ENCODE peak calls at places on chromosomes 13 and 19, in seven cellular contexts. K is K562, C is A549, W is HepG2, R is SK-N-SH, H is HCT116, S is H1. T is an unnamed sample. For H3K4me1, the result is how much of the 10 kb centered on the place peaks cover.

GRCh38 chr13:66926200-66926850 is 303.8 kb downstream of the PCDH9 start:
- DNase-seq in K (no peak), C (no peak), W (no peak), R (no peak), H (no peak), S (no peak), T (no peak)

GRCh38 chr19:28632357-28633076 is 580.4 kb downstream of the UQCRFS1 start:
- DNase-seq in K (no peak), C (no peak), W (no peak), R (no peak), H (no peak), S (no peak), T (no peak)

GRCh38 chr13:97256343-97256783 is 34.2 kb downstream of the MBNL2 start:
- DNase-seq in K (peak), C (peak), W (peak), R (no peak), H (peak), S (no peak), T (peak)

GRCh38 chr19:958967-959685 is 25.0 kb upstream of the WDR18 start:
- DNase-seq in K (peak), C (peak), W (peak), R (no peak), H (peak), S (no peak), T (no peak)

GRCh38 chr19:39265321-39265916 is 2.8 kb upstream of the IFNL2 start:
- DNase-seq in K (peak), C (no peak), W (no peak), R (no peak), H (no peak), S (peak), T (no peak)

GRCh38 chr19:34430738-34431625 is 2.8 kb downstream of the UBA2 start:
- DNase-seq in K (peak), C (peak), W (peak), R (peak), H (peak), S (no peak), T (peak)

GRCh38 chr13:49664606-49665005 is 26.7 kb downstream of the EBPL start:
- DNase-seq in K (no peak), C (no peak), W (no peak), R (no peak), H (no peak), S (no peak), T (no peak)

GRCh38 chr13:20492641-20493040 is 33.0 kb downstream of the CRYL1 start:
- DNase-seq in K (peak), C (peak), W (peak), R (no peak), H (peak), S (peak), T (peak)

GRCh38 chr13:85638815-85639393 is 160.3 kb downstream of the SLITRK6 start:
- DNase-seq in K (no peak), C (no peak), W (no peak), R (no peak), H (no peak), S (no peak), T (no peak)

GRCh38 chr13:100811906-100812305 is 137.3 kb upstream of the TMTC4 start:
- DNase-seq in K (no peak), C (no peak), W (no peak), R (no peak), H (no peak), S (no peak), T (no peak)

GRCh38 chr13:33918199-33918932 is 100.4 kb downstream of the RFC3 start:
- DNase-seq in K (no peak), C (no peak), W (no peak), R (no peak), H (no peak), S (no peak), T (peak)

GRCh38 chr13:41678320-41678719 is 221.0 kb downstream of the RGCC start:
- DNase-seq in K (no peak), C (no peak), W (no peak), R (no peak), H (no peak), S (no peak), T (no peak)

GRCh38 chr13:51584731-51585191 is 499 bp downstream of the WDFY2 start:
- DNase-seq in K (peak), C (peak), W (peak), R (peak), H (peak), S (peak), T (no peak)

GRCh38 chr13:62910541-62910940 is 1494.9 kb upstream of the PCDH20 start:
- DNase-seq in K (no peak), C (no peak), W (no peak), R (no peak), H (no peak), S (no peak), T (no peak)

GRCh38 chr19:18675779-18676178 is 7.7 kb upstream of the CRTC1 start:
- DNase-seq in K (peak), C (no peak), W (no peak), R (no peak), H (peak), S (peak), T (no peak)

GRCh38 chr13:45178349-45179142 is 22.3 kb downstream of the KCTD4 start:
- DNase-seq in K (no peak), C (no peak), W (peak), R (no peak), H (no peak), S (no peak), T (peak)

GRCh38 chr13:24670927-24671326 is 9.3 kb upstream of the ATP12A start:
- DNase-seq in K (peak), C (peak), W (no peak), R (peak), H (peak), S (no peak), T (no peak)

GRCh38 chr13:35552172-35552844 is 75.8 kb upstream of the MAB21L1 start:
- DNase-seq in K (no peak), C (no peak), W (no peak), R (no peak), H (no peak), S (no peak), T (peak)

GRCh38 chr19:18291590-18292459 is 10.4 kb upstream of the JUND start:
- DNase-seq in K (peak), C (peak), W (peak), R (peak), H (no peak), S (peak), T (peak)

GRCh38 chr19:12665281-12665573 is 1.3 kb downstream of the MAN2B1 start:
- DNase-seq in K (no peak), C (no peak), W (no peak), R (no peak), H (no peak), S (no peak), T (no peak)

GRCh38 chr13:24218977-24219376 is 58.5 kb downstream of the SPATA13 start:
- DNase-seq in K (no peak), C (no peak), W (no peak), R (no peak), H (no peak), S (no peak), T (no peak)

GRCh38 chr19:42066075-42066754 is 3.8 kb downstream of the GRIK5 start:
- DNase-seq in K (peak), C (no peak), W (no peak), R (peak), H (no peak), S (peak), T (no peak)

GRCh38 chr13:111530137-111530536 is 209.7 kb downstream of the TEX29 start:
- DNase-seq in K (no peak), C (no peak), W (no peak), R (no peak), H (no peak), S (no peak), T (no peak)

GRCh38 chr19:57642396-57643046 is 9.6 kb downstream of the ZNF211 start:
- DNase-seq in K (no peak), C (no peak), W (no peak), R (no peak), H (no peak), S (no peak), T (no peak)

GRCh38 chr19:41850381-41850780 is 5.5 kb downstream of the DMRTC2 start:
- DNase-seq in K (no peak), C (no peak), W (no peak), R (no peak), H (no peak), S (no peak), T (no peak)

GRCh38 chr13:110392510-110393233 is 85.6 kb downstream of the COL4A2 start:
- DNase-seq in K (no peak), C (no peak), W (no peak), R (peak), H (no peak), S (no peak), T (peak)

GRCh38 chr19:30450101-30450500 is 77.9 kb downstream of the ZNF536 start:
- DNase-seq in K (no peak), C (no peak), W (no peak), R (peak), H (no peak), S (no peak), T (no peak)

GRCh38 chr13:109412232-109412935 is 374.0 kb downstream of the IRS2 start:
- DNase-seq in K (no peak), C (peak), W (no peak), R (peak), H (peak), S (peak), T (peak)

GRCh38 chr13:100872761-100873160 is 198.2 kb upstream of the TMTC4 start:
- DNase-seq in K (no peak), C (no peak), W (no peak), R (no peak), H (no peak), S (no peak), T (no peak)

GRCh38 chr13:20160346-20161274 is at the start of gene GJA3:
- DNase-seq in K (peak), C (peak), W (no peak), R (peak), H (no peak), S (peak), T (no peak)

GRCh38 chr13:62293081-62293480 is 877.4 kb upstream of the PCDH20 start:
- DNase-seq in K (no peak), C (no peak), W (no peak), R (no peak), H (no peak), S (no peak), T (no peak)

GRCh38 chr19:37977992-37978391 is 71.0 kb downstream of the SIPA1L3 start:
- DNase-seq in K (no peak), C (no peak), W (no peak), R (no peak), H (no peak), S (no peak), T (peak)

GRCh38 chr19:43765109-43765876 is 10.5 kb upstream of the SMG9 start:
- DNase-seq in K (peak), C (peak), W (peak), R (no peak), H (peak), S (no peak), T (peak)

GRCh38 chr13:33323766-33324525 is 38.4 kb upstream of the STARD13 start:
- DNase-seq in K (no peak), C (no peak), W (no peak), R (no peak), H (no peak), S (no peak), T (no peak)

GRCh38 chr13:45297456-45298205 is 43.4 kb downstream of the TPT1 start:
- DNase-seq in K (no peak), C (no peak), W (no peak), R (no peak), H (no peak), S (no peak), T (no peak)

GRCh38 chr13:38180670-38181069 is 169.0 kb upstream of the UFM1 start:
- DNase-seq in K (no peak), C (no peak), W (no peak), R (no peak), H (no peak), S (no peak), T (no peak)

GRCh38 chr13:63586467-63586866 is 2170.8 kb upstream of the PCDH20 start:
- DNase-seq in K (no peak), C (no peak), W (no peak), R (no peak), H (no peak), S (no peak), T (no peak)

DNA sequence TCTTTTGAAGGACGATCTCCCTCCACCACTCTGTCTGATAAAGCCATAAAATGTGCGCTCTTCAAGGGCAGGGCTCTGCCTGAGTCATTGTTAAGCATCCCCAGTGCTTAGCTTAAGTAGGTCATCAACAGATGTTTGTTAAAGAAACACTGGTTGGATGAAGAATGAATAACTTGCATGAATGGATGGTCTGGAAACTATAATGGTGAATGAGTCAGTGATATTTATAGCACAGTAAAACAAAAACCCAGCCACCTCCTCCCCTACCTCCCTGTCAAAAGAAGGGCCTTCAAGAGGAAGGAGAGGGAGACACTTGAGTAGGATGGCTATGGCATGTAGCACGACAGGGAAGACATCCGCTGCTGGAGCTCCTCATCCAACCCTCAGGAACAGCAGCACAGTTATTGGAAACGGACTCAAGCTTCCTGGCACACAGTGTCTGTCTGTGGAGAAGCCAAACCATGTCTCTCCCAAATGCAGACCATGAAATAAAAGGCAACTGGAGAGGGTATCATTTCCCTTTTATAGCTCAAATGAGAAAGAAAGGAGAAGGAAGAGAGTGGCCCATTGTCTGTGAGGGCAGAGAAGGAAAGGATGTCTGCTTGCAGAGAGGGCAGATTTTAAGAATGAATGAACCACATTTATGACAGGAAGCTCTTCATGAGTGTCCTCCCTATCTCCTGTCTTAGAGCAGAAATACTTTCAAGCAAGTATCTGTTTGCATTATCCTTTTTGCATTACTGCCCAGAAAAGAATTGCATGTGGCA is 183.4 kb upstream of the UBL3 start:
- DNase-seq in K (no peak), C (no peak), W (no peak), R (no peak), H (no peak), S (no peak), T (no peak)
- TF ChIP-seq MAX in K (no peak), C (no peak), W (no peak), R (peak), H (no peak), S (no peak), T (no peak)

GRCh38 chr19:55015126-55015525 is 22.9 kb downstream of the GP6 start:
- DNase-seq in K (no peak), C (no peak), W (no peak), R (no peak), H (no peak), S (no peak), T (no peak)

GRCh38 chr19:55018216-55018615 is 19.8 kb downstream of the GP6 start:
- DNase-seq in K (no peak), C (no peak), W (no peak), R (no peak), H (no peak), S (no peak), T (no peak)

GRCh38 chr19:55016017-55016416 is 22.0 kb downstream of the GP6 start:
- DNase-seq in K (no peak), C (no peak), W (no peak), R (no peak), H (no peak), S (no peak), T (no peak)

GRCh38 chr19:55014714-55015113 is 23.4 kb downstream of the GP6 start:
- DNase-seq in K (peak), C (no peak), W (no peak), R (peak), H (no peak), S (no peak), T (peak)

DNA sequence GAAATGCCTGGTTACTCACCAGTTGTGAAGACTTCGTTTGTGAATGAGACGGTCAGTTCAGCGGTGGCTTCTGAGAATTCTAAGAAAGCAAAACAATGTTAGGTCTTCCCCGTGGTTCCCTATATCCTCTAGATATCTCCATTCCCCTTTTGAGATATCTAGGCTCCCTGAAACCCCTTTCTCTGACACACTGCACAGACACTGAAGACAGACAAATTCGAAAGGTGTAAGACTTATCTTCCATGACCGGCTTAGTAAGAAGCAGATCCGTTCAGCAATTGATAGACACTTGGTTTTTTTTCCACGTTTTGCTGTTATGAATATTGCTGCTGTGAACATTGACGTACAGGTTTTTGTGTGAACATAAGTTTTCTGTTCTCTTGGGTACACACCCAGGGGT is 19.4 kb downstream of the GP6 start:
- DNase-seq in K (no peak), C (no peak), W (no peak), R (no peak), H (no peak), S (no peak), T (no peak)
- H3K4me1 ChIP-seq in K (under half), C (under half), W (under half), R (under half), H (under half), S (under half), T (under half)

GRCh38 chr19:51259348-51260245 is 8.7 kb downstream of the SIGLECL1 start:
- DNase-seq in K (peak), C (peak), W (peak), R (peak), H (peak), S (peak), T (peak)
- TF ChIP-seq CTCF in K (peak), C (peak), W (peak), R (peak), H (peak), S (peak), T (peak)

GRCh38 chr13:31049083-31049482 is 112.6 kb downstream of the HSPH1 start:
- DNase-seq in K (no peak), C (no peak), W (no peak), R (no peak), H (no peak), S (no peak), T (no peak)

GRCh38 chr13:31051999-31052398 is 109.7 kb downstream of the HSPH1 start:
- DNase-seq in K (no peak), C (no peak), W (no peak), R (no peak), H (peak), S (no peak), T (no peak)

GRCh38 chr13:31050486-31051400 is 111.0 kb downstream of the HSPH1 start:
- DNase-seq in K (peak), C (no peak), W (no peak), R (peak), H (no peak), S (no peak), T (no peak)

GRCh38 chr13:31048521-31048920 is 113.2 kb downstream of the HSPH1 start:
- DNase-seq in K (no peak), C (no peak), W (no peak), R (no peak), H (no peak), S (no peak), T (peak)

GRCh38 chr13:31049833-31050232 is 111.9 kb downstream of the HSPH1 start:
- DNase-seq in K (no peak), C (no peak), W (no peak), R (no peak), H (no peak), S (no peak), T (no peak)
- TF ChIP-seq MAX in K (no peak), C (no peak), W (no peak), R (no peak), H (no peak), S (no peak), T (no peak)

DNA sequence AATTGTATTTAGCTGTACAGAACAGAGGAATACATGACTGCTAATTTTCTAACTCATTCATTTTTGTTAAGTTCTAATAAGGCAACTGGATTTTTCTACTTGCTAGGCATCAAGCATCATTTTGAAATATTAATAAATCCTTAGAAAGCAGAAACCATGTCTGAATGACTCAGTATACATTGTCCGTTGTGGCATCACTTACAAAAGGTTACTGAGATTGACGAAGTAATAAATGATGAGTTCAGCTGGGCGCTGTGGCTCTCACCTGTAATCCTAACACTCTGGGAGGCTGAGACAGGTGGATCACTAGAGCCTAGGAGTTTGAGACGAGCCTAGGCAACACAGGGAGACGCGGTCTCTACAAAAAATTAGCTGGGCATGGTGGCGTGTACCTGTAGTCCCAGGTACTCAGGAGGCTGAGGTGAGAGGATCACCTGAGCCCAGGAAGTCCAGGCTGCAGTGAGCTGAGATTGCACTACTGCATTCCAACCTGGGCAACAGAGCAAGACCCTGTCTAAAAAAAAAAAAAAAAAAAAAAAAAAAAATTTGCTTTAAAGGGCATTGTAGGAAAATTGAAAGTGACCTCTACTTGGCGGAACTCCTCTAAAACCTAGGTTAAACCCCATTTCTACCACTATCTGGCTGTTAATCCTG is 36.6 kb downstream of the LHFPL6 start:
- DNase-seq in K (no peak), C (no peak), W (no peak), R (no peak), H (no peak), S (no peak), T (no peak)
- H3K4me1 ChIP-seq in K (under half), C (under half), W (under half), R (under half), H (under half), S (under half), T (under half)